ENCODE peak calls at places on chromosomes 13 and 19, in five cellular contexts. I, W, L, Q and A are unnamed samples.

GRCh38 chr19:1223018-1223855 is 14.6 kb downstream of the CBARP start:
- DNase-seq in I (no peak), W (no peak), L (peak), Q (no peak), A (peak)

GRCh38 chr19:49524812-49525455 is 2.9 kb upstream of the RCN3 start:
- DNase-seq in I (no peak), W (no peak), L (no peak), Q (no peak), A (no peak)

GRCh38 chr13:98797456-98797855 is 45.0 kb upstream of the SLC15A1 start:
- DNase-seq in I (no peak), W (no peak), L (no peak), Q (no peak), A (peak)

GRCh38 chr19:1425902-1426301 is 12.3 kb upstream of the RPS15 start:
- DNase-seq in I (no peak), W (no peak), L (no peak), Q (no peak), A (no peak)

GRCh38 chr19:3389876-3390361 is 23.5 kb downstream of the NFIC start:
- DNase-seq in I (no peak), W (no peak), L (no peak), Q (peak), A (no peak)

GRCh38 chr13:96338030-96338429 is 248.1 kb downstream of the HS6ST3 start:
- DNase-seq in I (no peak), W (no peak), L (no peak), Q (no peak), A (no peak)

GRCh38 chr19:18205180-18205915 is 1.5 kb upstream of the RAB3A start:
- DNase-seq in I (peak), W (peak), L (peak), Q (peak), A (peak)

GRCh38 chr13:95201814-95202521 is 99.3 kb downstream of the ABCC4 start:
- DNase-seq in I (no peak), W (no peak), L (peak), Q (no peak), A (no peak)

GRCh38 chr19:3547301-3547731 is 8.3 kb downstream of the TEKTIP1 start:
- DNase-seq in I (no peak), W (no peak), L (peak), Q (no peak), A (no peak)

GRCh38 chr13:68923995-68924394 is 1183.6 kb upstream of the ATXN8OS start:
- DNase-seq in I (no peak), W (no peak), L (no peak), Q (no peak), A (no peak)

GRCh38 chr19:42450314-42450934 is 7.7 kb upstream of the CXCL17 start:
- DNase-seq in I (peak), W (peak), L (peak), Q (peak), A (peak)

GRCh38 chr19:35754365-35755139 is 2.3 kb downstream of the HSPB6 start:
- DNase-seq in I (no peak), W (peak), L (no peak), Q (no peak), A (no peak)

GRCh38 chr13:66483712-66484111 is 746.4 kb downstream of the PCDH9 start:
- DNase-seq in I (no peak), W (no peak), L (no peak), Q (no peak), A (no peak)

GRCh38 chr13:30431269-30431950 is 9.1 kb downstream of the UBE2L5 start:
- DNase-seq in I (no peak), W (no peak), L (no peak), Q (no peak), A (no peak)

GRCh38 chr13:85503797-85504196 is 295.4 kb downstream of the SLITRK6 start:
- DNase-seq in I (no peak), W (no peak), L (no peak), Q (no peak), A (no peak)

GRCh38 chr13:85974604-85975366 is 175.6 kb upstream of the SLITRK6 start:
- DNase-seq in I (no peak), W (no peak), L (no peak), Q (no peak), A (no peak)

GRCh38 chr19:17333611-17334413 is 843 bp downstream of the ANO8 start:
- DNase-seq in I (no peak), W (peak), L (no peak), Q (no peak), A (no peak)

GRCh38 chr19:6825076-6825774 is 52.7 kb downstream of the VAV1 start:
- DNase-seq in I (no peak), W (no peak), L (no peak), Q (no peak), A (no peak)

GRCh38 chr13:44989941-44990340 is 603 bp downstream of the GPALPP1 start:
- DNase-seq in I (no peak), W (no peak), L (peak), Q (no peak), A (no peak)

GRCh38 chr13:31775148-31775547 is 35.8 kb downstream of the RXFP2 start:
- DNase-seq in I (no peak), W (no peak), L (no peak), Q (no peak), A (no peak)

GRCh38 chr19:46481947-46482346 is 10.6 kb upstream of the PNMA8A start:
- DNase-seq in I (no peak), W (no peak), L (no peak), Q (peak), A (no peak)

GRCh38 chr19:30313353-30313750 is 58.8 kb upstream of the ZNF536 start:
- DNase-seq in I (no peak), W (no peak), L (no peak), Q (no peak), A (no peak)

GRCh38 chr19:1624458-1624857 is 19.2 kb upstream of the UQCR11 start:
- DNase-seq in I (no peak), W (peak), L (peak), Q (no peak), A (peak)

GRCh38 chr13:92265408-92265807 is 867.0 kb downstream of the GPC5 start:
- DNase-seq in I (no peak), W (no peak), L (no peak), Q (no peak), A (no peak)

GRCh38 chr13:93298741-93299140 is 72.1 kb downstream of the GPC6 start:
- DNase-seq in I (no peak), W (no peak), L (no peak), Q (no peak), A (no peak)

GRCh38 chr13:87788363-87788762 is 117.2 kb downstream of the SLITRK5 start:
- DNase-seq in I (no peak), W (no peak), L (no peak), Q (no peak), A (no peak)

GRCh38 chr19:14015454-14016035 is 9.4 kb upstream of the RFX1 start:
- DNase-seq in I (no peak), W (no peak), L (no peak), Q (no peak), A (no peak)

GRCh38 chr19:843180-843835 is 2.5 kb downstream of the PRTN3 start:
- DNase-seq in I (no peak), W (no peak), L (peak), Q (no peak), A (peak)

GRCh38 chr13:98279473-98280175 is 102.6 kb upstream of the RNF113B start:
- DNase-seq in I (no peak), W (no peak), L (peak), Q (peak), A (no peak)

GRCh38 chr13:49341941-49342340 is 94.2 kb downstream of the CDADC1 start:
- DNase-seq in I (no peak), W (no peak), L (no peak), Q (no peak), A (no peak)

GRCh38 chr19:1465191-1466016 is 13.6 kb downstream of the C19orf25 start:
- DNase-seq in I (no peak), W (peak), L (no peak), Q (peak), A (no peak)

GRCh38 chr19:28022506-28022905 is 1190.4 kb downstream of the UQCRFS1 start:
- DNase-seq in I (no peak), W (no peak), L (no peak), Q (no peak), A (no peak)

GRCh38 chr13:81138353-81138995 is 797.5 kb upstream of the SPRY2 start:
- DNase-seq in I (no peak), W (no peak), L (no peak), Q (no peak), A (no peak)

GRCh38 chr13:23086951-23087350 is 93.8 kb upstream of the SGCG start:
- DNase-seq in I (no peak), W (no peak), L (no peak), Q (no peak), A (no peak)

GRCh38 chr19:28393574-28394336 is 819.2 kb downstream of the UQCRFS1 start:
- DNase-seq in I (no peak), W (no peak), L (no peak), Q (no peak), A (peak)

GRCh38 chr13:21996049-21996448 is 325.2 kb downstream of the FGF9 start:
- DNase-seq in I (no peak), W (no peak), L (no peak), Q (no peak), A (no peak)

GRCh38 chr13:43124495-43124894 is 101.1 kb downstream of the DNAJC15 start:
- DNase-seq in I (no peak), W (no peak), L (no peak), Q (no peak), A (no peak)

GRCh38 chr19:44163789-44164188 is 1.1 kb upstream of the ZNF226 start:
- DNase-seq in I (no peak), W (no peak), L (no peak), Q (no peak), A (no peak)

GRCh38 chr19:44164327-44164672 is 600 bp upstream of the ZNF226 start:
- DNase-seq in I (no peak), W (no peak), L (no peak), Q (no peak), A (no peak)

DNA sequence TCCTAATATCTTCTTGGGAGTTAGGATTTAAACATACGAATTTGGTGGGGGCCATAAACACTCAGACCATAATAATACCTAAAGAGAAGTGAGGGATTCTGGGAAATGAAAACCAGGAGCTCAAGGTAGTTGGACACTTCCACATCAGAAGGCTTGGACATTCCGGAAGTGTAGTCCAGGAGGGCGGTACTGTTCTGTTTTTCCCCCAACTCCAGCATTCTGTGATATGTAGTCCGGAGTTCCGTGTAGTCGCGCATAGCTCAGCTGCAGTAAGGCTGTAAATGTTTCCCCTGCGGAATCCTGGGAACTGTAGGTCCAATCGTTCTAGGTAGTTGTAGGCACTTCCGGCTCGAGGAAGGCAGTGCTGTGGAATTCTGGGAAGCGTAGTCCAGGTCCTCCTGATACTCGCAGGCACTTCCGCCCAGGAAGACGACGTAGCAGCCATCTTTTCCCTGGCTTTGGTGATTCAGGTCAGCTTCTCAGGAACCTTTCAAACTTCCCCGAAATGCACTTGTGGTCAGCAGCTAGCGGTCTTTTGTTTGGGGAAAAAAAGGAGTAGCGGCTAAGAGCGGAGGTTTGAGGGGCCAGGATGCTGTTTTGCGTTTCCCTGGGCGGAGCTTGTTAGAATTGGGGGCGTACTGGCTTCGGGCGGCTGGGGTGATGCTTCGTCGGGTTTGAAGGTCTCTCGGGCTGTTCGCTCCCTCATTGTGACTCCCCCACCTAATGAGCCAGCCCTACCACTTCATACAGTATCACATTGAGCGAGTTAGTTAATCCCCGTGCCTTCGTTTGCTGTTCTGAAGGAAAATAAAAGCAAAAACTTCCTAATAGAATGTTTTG is at the start of gene ZNF226:
- DNase-seq in I (peak), W (peak), L (peak), Q (peak), A (peak)
- TF ChIP-seq CTCF in I (no peak), W (no peak), L (no peak), Q (no peak), A (no peak)

DNA sequence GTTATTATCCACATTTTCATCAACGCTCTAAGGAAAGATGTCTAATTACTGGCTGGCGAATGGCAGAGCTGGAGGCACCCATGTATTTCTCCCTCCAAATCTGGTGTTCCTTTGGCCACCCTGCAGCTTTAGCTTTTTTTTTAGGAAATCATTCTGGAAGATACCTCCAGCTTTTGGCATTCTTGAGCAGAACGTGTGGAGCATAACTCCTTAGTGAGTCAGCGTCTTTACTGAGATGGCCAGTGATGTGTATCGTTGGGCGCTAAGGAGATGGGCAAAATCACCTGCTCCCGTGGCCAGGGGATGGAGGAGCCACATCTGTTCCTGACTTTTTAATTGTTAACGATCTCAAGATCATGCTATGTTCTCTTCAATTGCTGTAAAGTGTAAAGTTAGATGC is 24.5 kb upstream of the C1QTNF9 start:
- DNase-seq in I (no peak), W (no peak), L (no peak), Q (no peak), A (no peak)
- TF ChIP-seq CTCF in I (no peak), W (no peak), L (no peak), Q (no peak), A (no peak)

GRCh38 chr13:62320129-62320724 is 904.6 kb upstream of the PCDH20 start:
- DNase-seq in I (no peak), W (no peak), L (peak), Q (no peak), A (no peak)
- TF ChIP-seq CTCF in I (peak), W (peak), L (peak), Q (peak), A (peak)

GRCh38 chr13:51599444-51600176 is 15.3 kb downstream of the WDFY2 start:
- DNase-seq in I (no peak), W (no peak), L (no peak), Q (no peak), A (no peak)
- TF ChIP-seq CTCF in I (no peak), W (no peak), L (peak), Q (no peak), A (no peak)

GRCh38 chr19:51103811-51104470 is 4.3 kb downstream of the CTU1 start:
- DNase-seq in I (no peak), W (no peak), L (no peak), Q (peak), A (no peak)

GRCh38 chr19:51108805-51109146 is 567 bp upstream of the CTU1 start:
- DNase-seq in I (no peak), W (no peak), L (no peak), Q (no peak), A (no peak)

GRCh38 chr19:51108066-51108804 is at the start of gene CTU1:
- DNase-seq in I (peak), W (peak), L (peak), Q (peak), A (peak)

GRCh38 chr19:51110666-51110971 is 2.4 kb upstream of the CTU1 start:
- DNase-seq in I (no peak), W (no peak), L (no peak), Q (peak), A (no peak)

GRCh38 chr19:51107406-51108065 is 673 bp downstream of the CTU1 start:
- DNase-seq in I (no peak), W (no peak), L (no peak), Q (no peak), A (no peak)
- TF ChIP-seq CTCF in I (no peak), W (no peak), L (peak), Q (no peak), A (peak)